ENCODE peak calls at places on chromosomes 5 and 9, in five cellular contexts. S is effector memory CD4-positive, alpha-beta T cell; U is HFF-Myc; L is foreskin fibroblast; P is GM23338. C is an unnamed sample.

GRCh38 chr9:94734054-94734754 is 7.7 kb downstream of the AOPEP start:
- DNase-seq in P (no peak), S (no peak), U (no peak), L (no peak), C (no peak)

GRCh38 chr5:60161340-60161934 is 267.9 kb upstream of the PDE4D start:
- DNase-seq in S (no peak), P (peak; percentile 68), U (no peak), L (peak; percentile 2), C (no peak)

GRCh38 chr5:777756-778161 is 6.8 kb downstream of the ZDHHC11B start:
- DNase-seq in S (no peak), U (no peak), L (no peak), P (no peak), C (no peak)

GRCh38 chr5:180866985-180867384 is 5.9 kb upstream of the ZFP62 start:
- DNase-seq in S (no peak), P (no peak), L (no peak), U (no peak), C (no peak)

GRCh38 chr5:68087866-68088265 is 127.7 kb upstream of the PIK3R1 start:
- DNase-seq in U (no peak), P (no peak), L (no peak), S (no peak), C (peak; percentile 16)

GRCh38 chr5:131381792-131382191 is 117.9 kb downstream of the CDC42SE2 start:
- DNase-seq in U (no peak), P (no peak), S (no peak), L (no peak), C (no peak)

GRCh38 chr9:89632136-89633135 is 27.6 kb downstream of the GADD45G start:
- DNase-seq in S (no peak), L (no peak), P (no peak), U (no peak), C (no peak)

GRCh38 chr5:161058751-161059150 is 206.7 kb upstream of the ATP10B start:
- DNase-seq in S (no peak), L (no peak), U (no peak), P (no peak), C (no peak)

GRCh38 chr5:163248333-163248732 is 189.1 kb upstream of the CCNG1 start:
- DNase-seq in U (no peak), L (no peak), P (no peak), S (no peak), C (no peak)

GRCh38 chr5:65760504-65761275 is 38.7 kb downstream of the NLN start:
- DNase-seq in P (no peak), S (peak; percentile 38), L (peak; percentile 37), U (no peak), C (peak; percentile 43)

GRCh38 chr5:135439426-135440205 is 7.5 kb downstream of the DCANP1 start:
- DNase-seq in L (no peak), U (no peak), S (no peak), P (no peak), C (peak; percentile 1)

GRCh38 chr9:121073038-121073437 is 1.7 kb upstream of the CNTRL start:
- DNase-seq in P (no peak), S (no peak), L (peak; percentile 68), U (peak; percentile 66), C (no peak)

GRCh38 chr5:87277279-87277835 is 9.7 kb downstream of the RASA1 start:
- DNase-seq in L (peak; percentile 41), S (no peak), U (no peak), P (no peak), C (no peak)

GRCh38 chr5:103224118-103224893 is 34.3 kb upstream of the MACIR start:
- DNase-seq in U (peak; percentile 52), P (peak; percentile 87), S (no peak), L (peak; percentile 48), C (peak; percentile 9)

GRCh38 chr5:145158654-145159199 is 676.4 kb downstream of the PRELID2 start:
- DNase-seq in S (no peak), L (no peak), U (no peak), P (peak; percentile 27), C (no peak)

GRCh38 chr9:94139672-94140417 is 55.6 kb downstream of the PTPDC1 start:
- DNase-seq in U (peak; percentile 97), L (peak; percentile 97), S (no peak), P (no peak), C (peak; percentile 68)

GRCh38 chr5:91079037-91079436 is 304.1 kb downstream of the ARRDC3 start:
- DNase-seq in U (no peak), L (no peak), S (no peak), P (no peak), C (peak; percentile 62)

GRCh38 chr9:95078516-95078915 is 239.0 kb downstream of the FANCC start:
- DNase-seq in S (no peak), L (no peak), P (no peak), U (no peak), C (no peak)

GRCh38 chr5:37777472-37778135 is 62.2 kb downstream of the GDNF start:
- DNase-seq in S (no peak), P (no peak), L (peak; percentile 29), U (no peak), C (no peak)

GRCh38 chr9:122122903-122123632 is 30.0 kb upstream of the TTLL11 start:
- DNase-seq in S (peak; percentile 43), L (peak; percentile 33), U (peak; percentile 33), P (peak; percentile 85), C (peak; percentile 35)

GRCh38 chr5:158394102-158394501 is 535.2 kb upstream of the CLINT1 start:
- DNase-seq in L (no peak), P (no peak), S (no peak), U (no peak), C (no peak)

GRCh38 chr5:140642718-140643117 is 3.5 kb downstream of the TMCO6 start:
- DNase-seq in P (no peak), S (no peak), U (no peak), L (peak; percentile 34), C (no peak)

GRCh38 chr9:123338710-123339665 is 17.0 kb upstream of the CRB2 start:
- DNase-seq in P (no peak), U (no peak), L (no peak), S (peak; percentile 20), C (no peak)
- H3K4me3 ChIP-seq in P (no peak overlapping the region), U (no peak overlapping the region), L (no peak overlapping the region), S (peak overlapping the region; percentile 67), C (no peak overlapping the region)

DNA sequence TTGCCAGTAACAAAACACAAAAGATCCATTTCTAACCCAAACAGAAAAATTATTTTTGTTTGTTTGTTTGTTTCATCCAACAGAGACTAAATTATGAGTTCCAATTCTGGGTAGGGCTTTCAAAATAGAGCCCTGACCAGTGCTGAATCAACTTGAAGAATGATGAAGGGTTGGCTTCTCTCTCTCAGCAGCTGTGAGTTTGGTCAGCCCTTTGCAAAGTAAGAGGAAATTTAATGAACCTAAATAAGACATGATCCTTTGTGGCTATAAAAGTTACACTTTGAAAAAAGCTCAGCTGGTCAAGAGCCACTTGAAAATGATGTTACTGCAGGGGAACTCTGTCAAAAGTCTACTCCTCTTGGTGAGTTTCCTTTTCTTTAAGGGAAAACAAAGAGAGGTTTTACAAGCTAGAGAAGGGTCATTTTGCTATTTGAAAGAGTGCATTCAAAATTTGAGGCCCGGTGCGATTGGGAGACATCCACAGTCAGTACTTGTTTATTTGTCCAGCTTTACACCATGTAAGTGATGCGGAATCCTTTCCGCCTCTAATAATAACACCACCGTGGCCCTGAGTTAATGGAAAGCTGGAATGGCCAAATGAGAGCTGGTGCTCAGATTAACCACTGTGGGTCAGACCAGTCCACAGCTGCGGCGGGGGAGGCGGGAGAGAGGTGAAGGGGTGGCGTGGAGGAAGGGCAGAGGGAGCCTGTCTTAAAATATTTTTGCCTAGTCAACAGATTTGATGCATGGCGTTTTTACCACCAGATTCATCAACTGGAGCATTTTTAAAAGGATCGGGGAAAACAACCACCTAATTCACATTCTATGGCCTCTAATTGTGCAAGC is 403.9 kb downstream of the TLE4 start:
- DNase-seq in U (no peak), L (no peak), P (peak; percentile 19), S (no peak), C (no peak)
- H3K4me3 ChIP-seq in U (no peak overlapping the region), L (no peak overlapping the region), P (no peak overlapping the region), S (no peak overlapping the region), C (no peak overlapping the region)

GRCh38 chr9:75893096-75893495 is 2.6 kb downstream of the PCSK5 start:
- DNase-seq in U (no peak), L (no peak), P (no peak), S (no peak), C (no peak)
- H3K4me3 ChIP-seq in U (no peak overlapping the region), L (no peak overlapping the region), P (peak overlapping the region; percentile 84), S (no peak overlapping the region), C (peak overlapping the region; percentile 66)

GRCh38 chr9:16771352-16771751 is 99.1 kb downstream of the BNC2 start:
- DNase-seq in U (no peak), P (no peak), L (no peak), S (no peak), C (no peak)

GRCh38 chr9:16773617-16774016 is 96.9 kb downstream of the BNC2 start:
- DNase-seq in L (no peak), S (no peak), U (no peak), P (no peak), C (no peak)

GRCh38 chr9:16773116-16773515 is 97.4 kb downstream of the BNC2 start:
- DNase-seq in U (no peak), L (no peak), P (no peak), S (no peak), C (no peak)

GRCh38 chr9:16768816-16769215 is 101.7 kb downstream of the BNC2 start:
- DNase-seq in S (no peak), U (no peak), L (no peak), P (peak; percentile 79), C (no peak)

GRCh38 chr9:16769291-16769690 is 101.2 kb downstream of the BNC2 start:
- DNase-seq in U (no peak), S (no peak), P (no peak), L (no peak), C (no peak)
- H3K4me3 ChIP-seq in U (no peak overlapping the region), S (no peak overlapping the region), P (no peak overlapping the region), L (no peak overlapping the region), C (no peak overlapping the region)

C was measured in prostate gland.